ENCODE peak calls at places on chromosomes 13 and 19, in seven cellular contexts. V, D, A, S, G, P and X are unnamed samples.

GRCh38 chr13:114161028-114161556 is 18.0 kb upstream of the CFAP97D2 start:
- DNase-seq in V (no peak), D (no peak), A (no peak), S (no peak), G (no peak), P (no peak), X (no peak)

GRCh38 chr19:45153339-45154063 is 7.3 kb downstream of the NKPD1 start:
- DNase-seq in V (peak; percentile 90), D (peak; percentile 61), A (peak; percentile 42), S (no peak), G (peak; percentile 51), P (no peak), X (no peak)

GRCh38 chr13:96029002-96029401 is 24.2 kb downstream of the UGGT2 start:
- DNase-seq in V (no peak), D (no peak), A (no peak), S (no peak), G (no peak), P (no peak), X (no peak)

GRCh38 chr13:51905787-51906186 is 44.0 kb downstream of the CCDC70 start:
- DNase-seq in V (no peak), D (no peak), A (no peak), S (no peak), G (no peak), P (no peak), X (no peak)

GRCh38 chr19:11984986-11985385 is 20.1 kb downstream of the ZNF763 start:
- DNase-seq in V (no peak), D (no peak), A (no peak), S (no peak), G (no peak), P (no peak), X (no peak)

GRCh38 chr19:10603873-10604459 is 16.9 kb upstream of the AP1M2 start:
- DNase-seq in V (no peak), D (peak; percentile 55), A (peak; percentile 13), S (no peak), G (no peak), P (peak; percentile 36), X (no peak)

GRCh38 chr13:30186644-30187431 is 120.5 kb downstream of the KATNAL1 start:
- DNase-seq in V (no peak), D (no peak), A (no peak), S (no peak), G (no peak), P (no peak), X (no peak)

GRCh38 chr13:28746289-28746612 is 27.5 kb upstream of the SLC46A3 start:
- DNase-seq in V (no peak), D (no peak), A (no peak), S (no peak), G (no peak), P (no peak), X (no peak)

GRCh38 chr19:42032428-42032827 is 37.6 kb downstream of the GRIK5 start:
- DNase-seq in V (no peak), D (no peak), A (peak; percentile 5), S (no peak), G (no peak), P (no peak), X (no peak)

GRCh38 chr19:39181500-39182173 is 15.1 kb upstream of the NCCRP1 start:
- DNase-seq in V (no peak), D (no peak), A (no peak), S (no peak), G (no peak), P (no peak), X (no peak)

GRCh38 chr13:33845572-33846305 is 27.8 kb downstream of the RFC3 start:
- DNase-seq in V (no peak), D (no peak), A (no peak), S (no peak), G (no peak), P (no peak), X (no peak)

GRCh38 chr13:20332361-20333096 is 100.4 kb upstream of the GJB6 start:
- DNase-seq in V (no peak), D (peak; percentile 39), A (peak; percentile 64), S (no peak), G (no peak), P (peak; percentile 42), X (no peak)

GRCh38 chr19:41218615-41219507 is at the start of gene AXL:
- DNase-seq in V (peak; percentile 71), D (peak; percentile 88), A (peak; percentile 85), S (no peak), G (peak; percentile 86), P (peak; percentile 93), X (peak; percentile 90)

GRCh38 chr19:55041627-55042343 is 3.7 kb upstream of the GP6 start:
- DNase-seq in V (no peak), D (no peak), A (no peak), S (no peak), G (no peak), P (no peak), X (no peak)

DNA sequence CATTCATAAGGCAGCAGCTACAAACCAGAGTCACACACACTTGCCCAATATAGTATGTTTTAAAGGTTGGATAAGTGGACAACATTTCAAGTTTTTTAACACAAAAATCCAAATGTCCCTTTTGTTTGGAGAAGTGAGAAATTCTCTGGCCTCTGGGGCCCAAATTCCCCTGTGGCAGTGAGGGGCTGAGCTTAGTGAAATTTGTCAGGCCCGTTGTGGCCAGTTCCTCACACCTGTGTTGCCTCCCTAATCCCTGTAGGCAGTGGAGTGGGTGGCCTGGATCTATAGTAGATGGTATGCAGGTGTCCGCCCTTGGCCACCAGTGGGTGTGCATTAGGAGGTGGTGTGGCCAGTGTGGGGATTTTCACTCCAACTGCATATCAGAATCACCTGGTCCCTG is 6.7 kb downstream of the WDR62 start:
- DNase-seq in V (no peak), D (no peak), A (no peak), S (no peak), G (no peak), P (no peak), X (no peak)
- TF ChIP-seq CTCF in V (no peak), D (no peak), A (no peak), S (no peak), G (no peak), P (no peak), X (no peak)

GRCh38 chr19:1175020-1175419 is 952 bp upstream of the SBNO2 start:
- DNase-seq in V (no peak), D (no peak), A (no peak), S (no peak), G (no peak), P (no peak), X (no peak)

GRCh38 chr19:1173160-1173844 is 766 bp downstream of the SBNO2 start:
- DNase-seq in V (peak; percentile 54), D (no peak), A (no peak), S (no peak), G (peak; percentile 58), P (no peak), X (no peak)

GRCh38 chr19:1181606-1182005 is 7.5 kb upstream of the SBNO2 start:
- DNase-seq in V (no peak), D (no peak), A (no peak), S (no peak), G (no peak), P (no peak), X (no peak)

GRCh38 chr19:1173845-1174809 is at the start of gene SBNO2:
- DNase-seq in V (peak; percentile 95), D (peak; percentile 88), A (peak; percentile 82), S (no peak), G (peak; percentile 94), P (peak; percentile 84), X (peak; percentile 97)

DNA sequence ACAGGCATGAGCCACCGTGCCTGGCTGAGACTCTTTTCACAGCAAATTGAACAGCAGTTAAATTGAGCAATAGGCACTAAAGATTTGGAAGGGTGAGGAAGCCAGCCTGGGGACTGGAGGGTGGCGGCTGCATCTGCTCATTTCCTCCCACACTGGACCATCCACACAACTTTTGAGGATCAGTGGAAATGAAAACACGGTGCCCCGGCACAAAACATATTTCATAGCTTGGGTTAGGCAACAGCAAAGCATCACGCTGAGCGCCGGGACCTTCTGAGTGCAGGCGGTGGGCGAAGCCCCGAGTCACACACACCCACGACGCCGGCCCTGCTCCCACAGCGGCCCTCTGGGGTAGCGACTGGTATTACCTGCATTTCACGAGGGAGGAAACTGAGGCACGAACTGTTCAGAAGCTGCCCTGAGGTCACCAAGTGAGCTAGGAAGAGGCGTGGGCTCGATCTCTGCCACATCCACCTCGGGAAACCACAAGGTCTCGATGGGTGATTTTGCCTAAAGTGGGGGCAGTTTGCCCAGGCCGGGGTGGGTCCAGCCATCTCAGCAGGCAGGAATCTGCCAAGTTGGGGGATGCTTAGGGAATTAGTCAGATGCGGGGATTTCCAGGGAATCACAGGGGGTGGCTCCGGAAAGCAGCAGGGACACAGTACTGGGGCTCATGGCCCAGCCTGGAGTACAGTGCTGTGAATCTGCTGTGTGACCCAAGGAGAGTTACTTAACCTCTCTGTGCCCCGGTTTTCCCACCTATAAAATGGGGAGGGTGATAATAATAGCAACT is 3.5 kb upstream of the SBNO2 start:
- DNase-seq in V (no peak), D (peak; percentile 89), A (peak; percentile 97), S (peak; percentile 87), G (no peak), P (peak; percentile 68), X (no peak)
- TF ChIP-seq CTCF in V (no peak), D (peak; percentile 46), A (peak; percentile 37), S (peak; percentile 31), G (no peak), P (peak; percentile 25), X (peak; percentile 52)

GRCh38 chr19:33430674-33431277 is 57.3 kb downstream of the CEBPG start:
- DNase-seq in V (peak; percentile 84), D (peak; percentile 61), A (peak; percentile 60), S (peak; percentile 34), G (peak; percentile 43), P (no peak), X (no peak)
- TF ChIP-seq CTCF in V (peak; percentile 89), D (peak; percentile 84), A (peak; percentile 80), S (peak; percentile 82), G (peak; percentile 17), P (peak; percentile 55), X (peak; percentile 82)

DNA sequence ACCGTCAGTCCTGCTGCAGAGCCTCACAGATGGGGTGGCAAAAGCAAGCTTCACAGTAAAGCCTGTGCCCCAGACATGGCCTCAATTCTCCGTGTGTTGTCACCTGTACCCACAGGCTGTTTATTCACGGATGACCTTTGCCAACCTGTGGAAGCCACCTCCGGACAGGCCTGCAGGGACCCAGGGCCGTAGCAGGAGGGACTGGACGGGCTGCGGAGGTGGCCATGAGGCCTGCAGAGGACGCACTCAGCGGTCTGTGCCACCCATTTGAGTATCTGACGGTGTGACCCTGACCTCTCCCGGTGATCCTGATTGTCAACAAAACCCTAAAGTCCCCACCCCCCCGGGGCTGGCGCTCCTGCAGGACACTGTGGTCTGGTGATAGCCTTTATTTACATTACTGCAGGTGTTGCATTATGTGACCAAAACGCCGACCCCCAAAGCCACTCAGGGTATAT is 7.8 kb upstream of the KLF16 start:
- DNase-seq in V (no peak), D (no peak), A (no peak), S (no peak), G (no peak), P (no peak), X (no peak)
- TF ChIP-seq CTCF in V (no peak), D (no peak), A (no peak), S (no peak), G (no peak), P (no peak), X (no peak)